ENCODE peak calls at places on chromosome 12, in four cellular contexts. M is GM12878, Y is K562, I is HepG2. D is an unnamed sample. For H3K4me1 and H3K79me2, the result is how much of the 10 kb centered on the place peaks cover.

GRCh38 chr12:30515351-30515750 is 180.3 kb downstream of the IPO8 start:
- DNase-seq in M (no peak), Y (no peak), I (peak), D (peak)

GRCh38 chr12:62730649-62731377 is 204.1 kb downstream of the PPM1H start:
- DNase-seq in M (no peak), Y (no peak), I (no peak), D (no peak)

GRCh38 chr12:111590552-111590951 is 8.6 kb downstream of the ATXN2 start:
- DNase-seq in M (no peak), Y (no peak), I (no peak), D (no peak)

GRCh38 chr12:43066471-43066870 is 476.9 kb upstream of the PRICKLE1 start:
- DNase-seq in M (no peak), Y (no peak), I (no peak), D (no peak)

GRCh38 chr12:123671876-123672275 is 963 bp downstream of the TCTN2 start:
- DNase-seq in M (no peak), Y (no peak), I (no peak), D (no peak)

GRCh38 chr12:32365473-32366064 is 33.8 kb upstream of the FGD4 start:
- DNase-seq in M (peak), Y (peak), I (peak), D (peak)

GRCh38 chr12:40034156-40034555 is 71.7 kb downstream of the SLC2A13 start:
- DNase-seq in M (no peak), Y (no peak), I (no peak), D (no peak)

GRCh38 chr12:69886715-69887114 is 61.7 kb downstream of the MYRFL start:
- DNase-seq in M (no peak), Y (no peak), I (no peak), D (no peak)

GRCh38 chr12:21065845-21066244 is 65.1 kb upstream of the SLCO1B1 start:
- DNase-seq in M (no peak), Y (no peak), I (no peak), D (peak)

GRCh38 chr12:69240625-69240984 is 1.2 kb downstream of the CPSF6 start:
- DNase-seq in M (no peak), Y (no peak), I (no peak), D (peak)

GRCh38 chr12:131701705-131702572 is 9.0 kb upstream of the SFSWAP start:
- DNase-seq in M (no peak), Y (no peak), I (no peak), D (peak)

GRCh38 chr12:7158866-7159600 is 28.9 kb downstream of the CLSTN3 start:
- DNase-seq in M (no peak), Y (no peak), I (no peak), D (no peak)

GRCh38 chr12:53975019-53975815 is 463 bp upstream of the HOTAIR start:
- DNase-seq in M (no peak), Y (no peak), I (no peak), D (peak)

GRCh38 chr12:113138826-113139225 is 3.3 kb upstream of the RASAL1 start:
- DNase-seq in M (no peak), Y (no peak), I (no peak), D (no peak)

GRCh38 chr12:56007892-56008471 is 10.9 kb downstream of the SUOX start:
- DNase-seq in M (no peak), Y (peak), I (no peak), D (no peak)

GRCh38 chr12:31850268-31850667 is 108.9 kb upstream of the RESF1 start:
- DNase-seq in M (no peak), Y (no peak), I (no peak), D (no peak)

GRCh38 chr12:91382081-91382543 is 199.5 kb upstream of the DCN start:
- DNase-seq in M (peak), Y (peak), I (peak), D (peak)

GRCh38 chr12:93839076-93839475 is 161.9 kb downstream of the CRADD start:
- DNase-seq in M (no peak), Y (no peak), I (no peak), D (no peak)

GRCh38 chr12:5102261-5102789 is 58.6 kb downstream of the KCNA5 start:
- DNase-seq in M (no peak), Y (no peak), I (no peak), D (no peak)

GRCh38 chr12:120132863-120133385 is 16.4 kb upstream of the RAB35 start:
- DNase-seq in M (peak), Y (no peak), I (no peak), D (no peak)

GRCh38 chr12:117105902-117106301 is 6.7 kb upstream of the TESC start:
- DNase-seq in M (peak), Y (no peak), I (peak), D (no peak)

GRCh38 chr12:31728289-31728916 is 418 bp downstream of the AMN1 start:
- DNase-seq in M (no peak), Y (peak), I (no peak), D (peak)

GRCh38 chr12:124681779-124682391 is 114.5 kb upstream of the NCOR2 start:
- DNase-seq in M (no peak), Y (no peak), I (peak), D (no peak)

GRCh38 chr12:62335801-62336200 is 75.6 kb downstream of the USP15 start:
- DNase-seq in M (no peak), Y (no peak), I (no peak), D (no peak)

GRCh38 chr12:89286506-89286905 is 65.8 kb downstream of the DUSP6 start:
- DNase-seq in M (no peak), Y (no peak), I (no peak), D (no peak)

GRCh38 chr12:56677680-56678079 is 10.4 kb downstream of the PTGES3 start:
- DNase-seq in M (no peak), Y (no peak), I (no peak), D (no peak)

GRCh38 chr12:68863109-68863770 is 55.3 kb downstream of the MDM2 start:
- DNase-seq in M (no peak), Y (no peak), I (no peak), D (no peak)

GRCh38 chr12:127363392-127363791 is 903.6 kb upstream of the TMEM132C start:
- DNase-seq in M (no peak), Y (peak), I (no peak), D (peak)

GRCh38 chr12:132194056-132194455 is 49.8 kb downstream of the NOC4L start:
- DNase-seq in M (no peak), Y (peak), I (no peak), D (peak)

GRCh38 chr12:113231275-113232231 is 10.3 kb downstream of the TPCN1 start:
- DNase-seq in M (no peak), Y (peak), I (peak), D (peak)

GRCh38 chr12:8445731-8446130 is 10.0 kb upstream of the CLEC6A start:
- DNase-seq in M (no peak), Y (no peak), I (no peak), D (no peak)

GRCh38 chr12:28089363-28089762 is 100.9 kb upstream of the CCDC91 start:
- DNase-seq in M (no peak), Y (peak), I (no peak), D (peak)

GRCh38 chr12:57118711-57119271 is 7.6 kb upstream of the STAT6 start:
- DNase-seq in M (no peak), Y (no peak), I (no peak), D (no peak)

GRCh38 chr12:15562263-15562662 is 226.9 kb downstream of the EPS8 start:
- DNase-seq in M (no peak), Y (no peak), I (no peak), D (no peak)
- H3K4me1 ChIP-seq in M (under half), Y (under half), I (under half), D (under half)

DNA sequence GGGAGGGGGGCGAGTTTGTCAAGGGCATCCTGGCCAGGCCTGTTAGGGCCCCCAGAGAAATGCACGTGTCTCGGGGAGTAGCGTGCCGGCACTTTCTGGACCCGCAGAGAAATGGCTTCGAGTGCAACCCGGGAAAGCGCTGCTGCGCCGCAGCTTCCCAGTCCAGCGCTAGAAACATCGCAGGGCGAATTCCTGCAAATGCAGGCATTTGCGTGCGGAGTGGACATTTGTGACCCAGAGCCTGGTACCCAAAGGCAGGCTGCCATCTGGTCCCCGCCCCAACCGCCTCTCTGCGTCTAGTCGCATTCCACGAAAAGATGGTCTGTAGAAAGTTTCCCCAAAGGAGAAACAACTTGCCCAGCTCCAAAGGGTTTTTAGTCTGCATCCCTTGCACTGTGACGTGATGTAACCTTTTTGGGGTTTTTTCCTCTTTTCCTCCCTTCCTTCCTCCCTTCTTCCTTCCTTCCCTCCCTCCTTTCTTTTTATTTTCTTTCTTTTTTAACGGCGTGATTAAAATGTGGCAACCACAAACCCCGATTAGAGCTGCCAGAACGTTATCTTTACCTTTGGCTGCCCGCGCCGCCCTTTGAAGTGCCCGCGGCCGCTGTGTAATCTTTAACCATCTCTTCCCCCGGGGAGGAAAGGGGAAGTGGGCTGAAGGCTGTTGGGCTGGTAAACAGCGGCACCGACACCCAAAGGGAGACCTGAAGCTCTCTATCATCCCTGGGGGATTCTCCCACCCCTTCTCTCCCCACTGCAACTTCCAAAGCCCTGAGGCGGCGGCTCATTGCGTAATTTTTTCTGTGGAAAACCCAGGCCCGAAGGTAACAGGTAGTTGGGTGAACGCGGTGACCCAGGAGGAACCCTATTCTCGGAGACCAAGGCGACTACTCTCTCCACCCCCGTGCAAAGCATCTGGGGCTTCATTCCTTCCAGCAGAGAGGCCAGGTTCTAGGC is 1.1 kb downstream of the LGR5 start:
- DNase-seq in M (no peak), Y (no peak), I (peak), D (peak)
- TF ChIP-seq JUNB in M (no peak), Y (no peak), I (peak), D (no peak)

DNA sequence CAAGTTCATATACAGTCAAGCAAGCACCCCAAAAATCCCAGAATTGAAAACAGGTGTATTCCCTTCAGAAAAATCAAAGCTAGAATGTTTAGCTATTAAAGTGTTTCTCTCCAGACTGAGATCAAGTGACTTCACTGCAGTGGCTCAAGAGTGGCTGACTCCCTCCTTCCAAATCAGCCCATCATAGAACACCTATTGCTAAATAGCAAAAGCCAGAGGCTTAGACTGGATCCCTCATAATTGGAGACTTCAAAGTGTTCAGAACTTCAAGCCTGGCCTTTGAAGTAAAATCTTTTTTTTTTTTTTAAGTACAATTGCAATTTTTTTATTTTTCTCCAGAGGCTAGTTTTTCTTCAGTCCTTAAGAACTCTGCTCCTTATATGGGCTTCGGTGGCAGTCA is 50.0 kb upstream of the CERS5 start:
- DNase-seq in M (no peak), Y (no peak), I (no peak), D (no peak)
- H3K79me2 ChIP-seq in M (half or more), Y (under half), I (under half), D (half or more)

DNA sequence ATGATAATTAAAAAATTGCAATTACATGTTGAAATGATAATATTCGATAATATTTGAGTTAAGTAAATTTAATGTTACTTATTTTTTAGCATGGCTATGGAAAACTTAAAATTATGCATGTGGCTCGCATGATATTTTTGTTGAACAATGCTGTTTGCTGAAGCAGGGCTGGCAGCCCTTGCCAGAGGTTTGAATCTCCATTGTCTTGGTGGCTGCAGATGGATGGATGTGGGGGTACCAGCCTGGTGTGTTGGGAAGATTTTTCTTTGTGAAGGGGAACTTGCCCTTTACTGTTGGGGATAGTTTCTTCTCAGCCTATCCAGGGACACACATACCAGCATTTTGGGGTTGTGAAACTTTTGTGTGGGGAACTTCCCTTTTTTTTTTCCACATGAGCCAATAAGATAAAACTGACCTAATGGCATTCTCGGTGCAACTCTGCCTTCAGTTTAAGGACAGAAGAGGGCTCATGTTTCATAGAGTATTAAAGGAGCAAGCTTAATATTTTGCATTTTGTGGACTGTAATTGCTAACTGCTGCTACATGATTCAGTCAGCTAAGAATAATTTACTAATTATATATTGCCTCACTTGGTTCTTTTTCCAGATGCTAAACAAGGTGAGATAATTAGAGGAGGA is 8.8 kb downstream of the RASSF3 start:
- DNase-seq in M (peak), Y (peak), I (no peak), D (no peak)
- H3K4me1 ChIP-seq in M (under half), Y (under half), I (under half), D (under half)

GRCh38 chr12:99137124-99137845 is 492.2 kb downstream of the APAF1 start:
- DNase-seq in M (no peak), Y (no peak), I (no peak), D (peak)
- TF ChIP-seq JUNB in M (no peak), Y (no peak), I (no peak), D (no peak)

GRCh38 chr12:118361889-118362288 is 10.8 kb downstream of the TAOK3 start:
- DNase-seq in M (no peak), Y (no peak), I (no peak), D (no peak)
- H3K79me2 ChIP-seq in M (under half), Y (half or more), I (under half), D (under half)

GRCh38 chr12:47225356-47225755 is 145.6 kb upstream of the AMIGO2 start:
- DNase-seq in M (no peak), Y (no peak), I (no peak), D (no peak)

GRCh38 chr12:47222960-47223847 is 143.4 kb upstream of the AMIGO2 start:
- DNase-seq in M (no peak), Y (peak), I (no peak), D (peak)

GRCh38 chr12:47223848-47224213 is 144.1 kb upstream of the AMIGO2 start:
- DNase-seq in M (no peak), Y (no peak), I (peak), D (no peak)

GRCh38 chr12:47226199-47226598 is 146.4 kb upstream of the AMIGO2 start:
- DNase-seq in M (no peak), Y (no peak), I (no peak), D (peak)

DNA sequence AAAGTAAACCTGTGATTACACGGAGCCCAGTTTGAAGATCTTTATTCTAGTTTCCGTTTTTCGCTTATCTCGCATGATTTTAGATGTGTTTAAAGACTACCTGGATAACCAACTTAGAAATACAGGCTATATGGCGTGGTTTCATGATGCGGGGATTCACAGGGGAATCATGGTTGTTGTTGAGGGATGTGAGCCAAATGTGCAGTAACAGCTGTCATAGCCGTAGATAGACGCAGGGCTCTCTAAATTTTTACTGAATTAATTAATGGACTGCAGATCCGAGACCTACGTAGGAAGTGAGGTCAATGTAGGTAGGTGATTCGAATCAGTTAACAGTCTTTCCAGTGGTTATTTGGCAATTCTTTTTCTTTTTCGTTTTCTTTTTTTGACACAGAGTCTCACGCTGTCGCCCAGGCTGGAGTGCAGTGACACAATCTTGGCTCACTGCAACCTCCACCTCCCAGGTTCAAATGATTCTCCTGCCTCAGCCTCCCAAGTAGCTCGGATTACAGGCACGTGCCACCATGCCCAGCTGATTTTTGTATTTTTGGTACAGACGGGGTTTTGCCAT is 144.9 kb upstream of the AMIGO2 start:
- DNase-seq in M (no peak), Y (no peak), I (no peak), D (no peak)
- H3K4me1 ChIP-seq in M (under half), Y (under half), I (half or more), D (half or more)